ENCODE peak calls at places on chromosomes 5 and 9, in nine cellular contexts. Q is sigmoid colon; U is psoas muscle; N is uterus; O is CD4-positive, CD25-positive, alpha-beta regulatory T cell; G is pancreas; A is lung; T is PC-9; D is A549. K is an unnamed sample.

GRCh38 chr5:111734013-111734412 is 23.0 kb downstream of the NREP start:
- DNase-seq in T (no peak), O (no peak), D (no peak), A (no peak), Q (no peak), N (no peak), U (no peak), G (no peak), K (no peak)

GRCh38 chr5:129945031-129945430 is 40.8 kb downstream of the CHSY3 start:
- DNase-seq in G (no peak), N (no peak), D (no peak), O (no peak), Q (no peak), A (no peak), U (no peak), T (no peak), K (no peak)

GRCh38 chr5:73451218-73452130 is 2.9 kb upstream of the FOXD1 start:
- DNase-seq in O (peak), T (peak), N (no peak), A (peak), U (peak), Q (no peak), G (peak), D (peak), K (peak)

GRCh38 chr5:124732349-124732875 is 14.0 kb downstream of the ZNF608 start:
- DNase-seq in O (no peak), N (no peak), Q (no peak), G (no peak), T (no peak), D (no peak), A (no peak), U (no peak), K (no peak)

GRCh38 chr9:133237271-133237731 is 28.3 kb upstream of the OBP2B start:
- DNase-seq in T (peak), G (no peak), A (no peak), D (no peak), N (no peak), O (no peak), U (no peak), Q (peak), K (no peak)

GRCh38 chr9:69370430-69370829 is 45.4 kb downstream of the ENTREP1 start:
- DNase-seq in A (no peak), D (no peak), T (no peak), U (no peak), G (no peak), Q (no peak), N (no peak), O (no peak), K (no peak)

GRCh38 chr9:33106827-33107621 is 30.6 kb upstream of the SMU1 start:
- DNase-seq in A (no peak), D (no peak), O (no peak), U (peak), N (peak), G (no peak), T (peak), Q (peak), K (peak)

GRCh38 chr9:134206317-134207300 is 42.2 kb upstream of the RNU6ATAC start:
- DNase-seq in A (no peak), N (peak), T (no peak), D (no peak), Q (peak), U (peak), O (no peak), G (no peak), K (no peak)

GRCh38 chr5:112907166-112907611 is 14.8 kb downstream of the REEP5 start:
- DNase-seq in G (no peak), O (no peak), U (no peak), A (no peak), T (no peak), Q (no peak), N (no peak), D (no peak), K (no peak)

GRCh38 chr9:134923466-134923865 is 5.8 kb upstream of the FCN1 start:
- DNase-seq in U (no peak), Q (no peak), A (no peak), T (no peak), N (no peak), G (peak), D (no peak), O (no peak), K (no peak)

GRCh38 chr5:143054480-143054941 is 284.3 kb downstream of the ARHGAP26 start:
- DNase-seq in T (no peak), Q (no peak), G (no peak), U (no peak), D (no peak), A (no peak), N (no peak), O (no peak), K (no peak)

GRCh38 chr9:6367128-6367741 is 39.1 kb downstream of the TPD52L3 start:
- DNase-seq in G (no peak), N (no peak), Q (no peak), D (no peak), U (no peak), T (no peak), O (no peak), A (no peak), K (no peak)

DNA sequence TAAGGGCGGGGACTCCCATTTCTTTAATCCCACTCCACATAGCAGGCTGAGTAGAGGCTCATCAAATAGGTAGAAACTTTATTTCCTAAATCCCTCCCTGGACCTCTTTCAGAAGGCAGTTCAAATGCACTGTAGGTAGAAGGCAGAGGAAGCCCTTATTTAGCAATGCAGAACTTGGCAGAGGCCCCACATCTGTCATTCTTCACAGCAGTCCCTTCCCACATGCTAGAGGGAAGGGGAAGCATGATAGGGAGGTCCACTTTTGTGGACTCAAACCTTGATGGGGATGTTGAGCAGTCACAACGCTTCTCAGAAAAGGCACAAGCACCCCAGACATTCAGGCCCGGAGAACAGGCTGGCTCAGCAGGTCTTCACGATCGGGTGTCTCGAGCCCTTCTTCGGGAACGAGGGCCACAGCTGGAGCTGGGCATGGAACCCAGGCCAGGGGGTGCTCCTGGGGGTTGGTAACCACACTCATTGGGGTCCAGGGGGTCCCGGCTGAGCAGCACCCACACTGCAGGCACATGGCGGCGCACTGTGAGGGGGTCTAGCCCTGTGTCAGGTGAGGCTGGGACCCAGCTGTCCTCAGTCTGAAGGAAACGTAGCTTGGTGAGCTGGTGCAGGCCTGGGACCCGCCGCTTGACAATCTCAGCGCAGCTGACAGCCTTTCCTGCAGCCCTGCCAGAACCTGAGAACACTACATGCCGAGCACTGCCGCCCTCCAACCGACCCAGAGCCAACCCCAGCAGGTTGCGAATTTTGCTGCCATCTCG is 1.3 kb downstream of the RPP25L start:
- DNase-seq in O (no peak), G (no peak), T (no peak), N (no peak), D (no peak), U (peak), A (no peak), Q (no peak), K (no peak)
- H3K27ac ChIP-seq in O (no peak), G (no peak), T (no peak), N (peak), D (peak), U (peak), A (no peak), Q (no peak), K (peak)

GRCh38 chr5:98940586-98940985 is 11.8 kb upstream of the CHD1 start:
- DNase-seq in Q (no peak), U (no peak), G (no peak), N (no peak), A (no peak), O (no peak), T (no peak), D (no peak), K (peak)
- H3K27ac ChIP-seq in Q (no peak), U (no peak), G (no peak), N (no peak), A (peak), O (no peak), T (no peak), D (no peak), K (peak)

GRCh38 chr5:170485606-170485911 is 18.3 kb upstream of the KCNIP1 start:
- DNase-seq in Q (no peak), U (no peak), G (no peak), N (no peak), T (no peak), A (no peak), D (no peak), O (no peak), K (no peak)

GRCh38 chr5:170488576-170488975 is 15.2 kb upstream of the KCNIP1 start:
- DNase-seq in Q (no peak), N (no peak), G (no peak), O (no peak), T (no peak), D (no peak), A (no peak), U (no peak), K (no peak)

GRCh38 chr5:170484459-170484831 is 19.4 kb upstream of the KCNIP1 start:
- DNase-seq in N (no peak), G (no peak), U (no peak), D (no peak), T (no peak), A (no peak), Q (no peak), O (no peak), K (no peak)

GRCh38 chr5:170484847-170485605 is 18.8 kb upstream of the KCNIP1 start:
- DNase-seq in Q (no peak), A (no peak), D (no peak), G (no peak), T (no peak), U (no peak), N (no peak), O (no peak), K (no peak)

GRCh38 chr5:170486366-170486765 is 17.5 kb upstream of the KCNIP1 start:
- DNase-seq in D (no peak), N (no peak), O (no peak), U (no peak), Q (no peak), A (no peak), G (no peak), T (no peak), K (no peak)
- H3K27ac ChIP-seq in D (no peak), N (no peak), O (no peak), U (no peak), Q (no peak), A (no peak), G (no peak), T (no peak), K (no peak)

DNA sequence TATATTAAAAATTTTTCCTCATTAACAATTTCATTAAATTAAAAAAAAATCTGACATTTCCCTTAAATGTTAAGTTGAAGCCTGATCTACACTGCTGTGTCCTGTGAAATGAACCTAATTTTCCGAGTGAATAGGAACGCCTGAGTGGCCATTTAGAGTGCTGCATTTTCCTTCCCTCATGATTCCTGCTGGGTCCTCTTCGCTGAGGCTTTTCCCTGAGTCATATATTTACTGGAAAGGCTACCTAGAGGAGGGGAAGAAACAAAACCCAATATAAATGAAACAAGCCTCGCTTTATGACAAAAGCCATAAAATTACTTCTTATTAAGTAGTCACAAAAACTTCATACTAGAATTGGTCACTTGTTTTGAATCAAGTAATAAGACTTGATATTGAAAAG is 6.2 kb upstream of the ISCA1 start:
- DNase-seq in D (no peak), A (no peak), G (no peak), U (no peak), T (no peak), Q (no peak), O (no peak), N (no peak), K (no peak)
- H3K27ac ChIP-seq in D (no peak), A (no peak), G (no peak), U (no peak), T (no peak), Q (no peak), O (no peak), N (no peak), K (no peak)

DNA sequence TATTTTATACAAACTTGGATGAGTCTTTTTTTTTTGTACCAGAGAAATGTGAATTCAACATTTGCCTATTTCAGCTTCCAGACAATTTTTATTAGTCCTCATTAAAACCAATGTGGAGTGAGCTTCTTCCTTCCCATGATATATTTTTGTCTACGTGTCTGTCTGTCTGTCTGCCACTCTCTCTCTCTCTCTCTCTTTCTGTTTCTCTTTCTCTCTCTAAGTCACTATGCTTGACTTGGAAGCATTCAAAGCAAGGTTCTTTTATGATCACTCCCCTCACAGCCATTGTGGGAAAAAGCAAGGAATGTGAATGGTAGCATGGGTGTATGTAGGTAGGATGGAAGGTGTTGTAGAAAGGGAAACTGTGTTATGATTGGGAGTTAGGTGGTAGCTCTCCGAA is 80.2 kb downstream of the SNCAIP start:
- DNase-seq in G (no peak), N (no peak), A (no peak), T (no peak), D (no peak), Q (no peak), O (no peak), U (no peak), K (no peak)
- H3K27ac ChIP-seq in G (no peak), N (no peak), A (no peak), T (no peak), D (no peak), Q (peak), O (no peak), U (no peak), K (no peak)

K was measured in heart right ventricle.